ENCODE peak calls at places on chromosomes 4 and X, in nine cellular contexts. Y is stimulated activated CD4-positive, alpha-beta T cell treated with anti-CD3 and anti-CD28 coated beads, Interleukin-1b, Interleukin-23, amount 100 ng/mL, for 4 hours; V is HFFc6; R is Right ventricle myocardium superior; C is T-cell; G is SW 1271; U is hepatocyte; S is omental fat pad; D is HepG2. X is an unnamed sample.

GRCh38 chr4:155929833-155930232 is 23.8 kb downstream of the CTSO start:
- DNase-seq in U (no peak), D (no peak), S (no peak), G (no peak), R (no peak), C (no peak), Y (no peak), V (no peak), X (no peak)

GRCh38 chr4:2408401-2408958 is 10.0 kb downstream of the ZFYVE28 start:
- DNase-seq in Y (no peak), S (no peak), V (no peak), D (no peak), C (no peak), G (no peak), R (no peak), U (no peak), X (no peak)

GRCh38 chr4:155930330-155930729 is 23.3 kb downstream of the CTSO start:
- DNase-seq in R (no peak), C (no peak), D (no peak), G (no peak), Y (no peak), S (no peak), V (no peak), U (no peak), X (no peak)

GRCh38 chrX:3550160-3550765 is 163.2 kb downstream of the PRKX start:
- DNase-seq in Y (no peak), R (no peak), D (no peak), S (no peak), V (peak; percentile 43), G (no peak), U (peak; percentile 17), C (no peak), X (peak; percentile 5)

GRCh38 chr4:6128221-6128871 is 72.0 kb downstream of the JAKMIP1 start:
- DNase-seq in R (no peak), S (no peak), C (no peak), Y (no peak), V (no peak), G (no peak), D (peak; percentile 46), U (no peak), X (no peak)

GRCh38 chr4:109046549-109047171 is 255.8 kb downstream of the COL25A1 start:
- DNase-seq in G (no peak), D (peak; percentile 0), S (no peak), U (peak; percentile 40), C (no peak), Y (no peak), R (no peak), V (peak; percentile 27), X (peak; percentile 99)

GRCh38 chrX:130282151-130282550 is 13.5 kb upstream of the ZNF280C start:
- DNase-seq in G (no peak), C (no peak), Y (no peak), U (no peak), S (no peak), D (no peak), V (no peak), R (no peak), X (no peak)

GRCh38 chr4:185534850-185535761 is at the start of gene PDLIM3:
- DNase-seq in S (no peak), U (peak; percentile 80), R (peak; percentile 82), Y (no peak), G (no peak), V (no peak), D (peak; percentile 27), C (no peak), X (no peak)

GRCh38 chr4:7810792-7811535 is 128.7 kb downstream of the AFAP1 start:
- DNase-seq in D (no peak), G (no peak), V (no peak), Y (no peak), C (no peak), S (no peak), R (no peak), U (no peak), X (no peak)

GRCh38 chr4:13762126-13762525 is 134.6 kb upstream of the BOD1L1 start:
- DNase-seq in D (no peak), G (no peak), C (no peak), R (no peak), U (no peak), S (no peak), V (no peak), Y (no peak), X (peak; percentile 2)

GRCh38 chr4:152168960-152169616 is 366.8 kb downstream of the FBXW7 start:
- DNase-seq in C (no peak), S (no peak), U (no peak), D (no peak), Y (no peak), V (no peak), G (no peak), R (no peak), X (no peak)

GRCh38 chr4:9870165-9870564 is 88.7 kb downstream of the DRD5 start:
- DNase-seq in U (no peak), C (no peak), Y (no peak), R (no peak), D (no peak), V (no peak), G (no peak), S (no peak), X (no peak)

GRCh38 chrX:11185861-11186260 is 74.7 kb downstream of the HCCS start:
- DNase-seq in U (no peak), S (no peak), V (no peak), D (no peak), Y (no peak), R (no peak), C (no peak), G (no peak), X (no peak)

GRCh38 chr4:101284546-101284945 is 62.8 kb downstream of the PPP3CA start:
- DNase-seq in Y (no peak), D (no peak), C (no peak), R (no peak), V (peak; percentile 38), U (no peak), S (no peak), G (no peak), X (peak; percentile 71)

GRCh38 chrX:150202641-150203248 is 160.4 kb upstream of the MAMLD1 start:
- DNase-seq in Y (no peak), D (no peak), G (no peak), R (no peak), C (no peak), V (peak; percentile 30), U (peak; percentile 13), S (no peak), X (peak; percentile 80)

GRCh38 chr4:1202526-1203378 is 30.4 kb upstream of the SPON2 start:
- DNase-seq in C (no peak), S (peak; percentile 19), R (peak; percentile 23), Y (no peak), V (no peak), G (no peak), U (peak; percentile 3), D (no peak), X (no peak)

GRCh38 chr4:37453361-37454262 is 209.1 kb downstream of the NWD2 start:
- DNase-seq in D (no peak), V (no peak), R (peak; percentile 63), S (peak; percentile 29), G (peak; percentile 49), C (peak; percentile 31), Y (peak; percentile 50), U (peak; percentile 91), X (peak; percentile 8)

GRCh38 chr4:89129080-89129640 is 17.8 kb downstream of the TIGD2 start:
- DNase-seq in R (no peak), C (no peak), V (peak; percentile 40), Y (no peak), S (no peak), D (peak; percentile 46), G (no peak), U (no peak), X (peak; percentile 82)

GRCh38 chr4:35993606-35994005 is 250.7 kb downstream of the ARAP2 start:
- DNase-seq in C (no peak), D (no peak), G (no peak), U (no peak), V (no peak), Y (no peak), S (no peak), R (no peak), X (no peak)

GRCh38 chr4:38894340-38894982 is 26.9 kb downstream of the FAM114A1 start:
- DNase-seq in G (no peak), U (no peak), D (no peak), R (no peak), C (no peak), V (no peak), S (no peak), Y (no peak), X (no peak)

X was measured in amniotic epithelial cell.